ENCODE peak calls at places on chromosomes 2 and 18, in six cellular contexts. One of them, this sample, is unnamed.

GRCh38 chr2:240632291-240632670 is 7.0 kb downstream of the GPR35 start:
- DNase-seq in H9: peak
- DNase-seq in IMR-90: no peak
- DNase-seq in mesenchymal stem cell: no peak
- DNase-seq in trophoblast cell: no peak
- DNase-seq in H1: no peak
- DNase-seq in this sample: no peak

GRCh38 chr2:3302421-3302750 is 75.2 kb downstream of the EIPR1 start:
- DNase-seq in H9: no peak
- DNase-seq in IMR-90: no peak
- DNase-seq in mesenchymal stem cell: no peak
- DNase-seq in trophoblast cell: no peak
- DNase-seq in H1: no peak
- DNase-seq in this sample: no peak

GRCh38 chr2:174931724-174932123 is 73.5 kb downstream of the CHN1 start:
- DNase-seq in H9: no peak
- DNase-seq in IMR-90: peak
- DNase-seq in mesenchymal stem cell: peak
- DNase-seq in trophoblast cell: peak
- DNase-seq in H1: no peak
- DNase-seq in this sample: no peak

GRCh38 chr2:97868986-97869721 is 126.6 kb downstream of the TMEM131 start:
- DNase-seq in H9: peak
- DNase-seq in IMR-90: peak
- DNase-seq in mesenchymal stem cell: peak
- DNase-seq in trophoblast cell: peak
- DNase-seq in H1: no peak
- DNase-seq in this sample: peak

GRCh38 chr2:75640621-75641121 is 5.9 kb upstream of the MRPL19 start:
- DNase-seq in H9: peak
- DNase-seq in IMR-90: peak
- DNase-seq in mesenchymal stem cell: peak
- DNase-seq in trophoblast cell: peak
- DNase-seq in H1: no peak
- DNase-seq in this sample: peak

GRCh38 chr2:11540148-11540995 is 6.5 kb downstream of the GREB1 start:
- DNase-seq in H9: no peak
- DNase-seq in IMR-90: no peak
- DNase-seq in mesenchymal stem cell: no peak
- DNase-seq in trophoblast cell: no peak
- DNase-seq in H1: no peak
- DNase-seq in this sample: no peak

GRCh38 chr2:54570321-54570881 is 114.3 kb downstream of the SPTBN1 start:
- DNase-seq in H9: no peak
- DNase-seq in IMR-90: no peak
- DNase-seq in mesenchymal stem cell: no peak
- DNase-seq in trophoblast cell: no peak
- DNase-seq in H1: no peak
- DNase-seq in this sample: no peak

GRCh38 chr18:55587341-55588000 is 521 bp downstream of the TCF4 start:
- DNase-seq in H9: peak
- DNase-seq in IMR-90: peak
- DNase-seq in mesenchymal stem cell: peak
- DNase-seq in trophoblast cell: no peak
- DNase-seq in H1: no peak
- DNase-seq in this sample: no peak

GRCh38 chr2:10240911-10241610 is 61.6 kb upstream of the HPCAL1 start:
- DNase-seq in H9: no peak
- DNase-seq in IMR-90: no peak
- DNase-seq in mesenchymal stem cell: no peak
- DNase-seq in trophoblast cell: no peak
- DNase-seq in H1: no peak
- DNase-seq in this sample: no peak

GRCh38 chr2:111030271-111030891 is 90.3 kb upstream of the BCL2L11 start:
- DNase-seq in H9: no peak
- DNase-seq in IMR-90: no peak
- DNase-seq in mesenchymal stem cell: no peak
- DNase-seq in trophoblast cell: no peak
- DNase-seq in H1: no peak
- DNase-seq in this sample: no peak

GRCh38 chr2:18378020-18378653 is 182.3 kb downstream of the RDH14 start:
- DNase-seq in H9: peak
- DNase-seq in IMR-90: peak
- DNase-seq in mesenchymal stem cell: peak
- DNase-seq in trophoblast cell: peak
- DNase-seq in H1: no peak
- DNase-seq in this sample: peak

GRCh38 chr18:13502585-13502984 is 223.8 kb downstream of the FAM210A start:
- DNase-seq in H9: no peak
- DNase-seq in IMR-90: no peak
- DNase-seq in mesenchymal stem cell: no peak
- DNase-seq in trophoblast cell: no peak
- DNase-seq in H1: no peak
- DNase-seq in this sample: no peak

GRCh38 chr2:179817181-179817841 is 44.1 kb downstream of the ZNF385B start:
- DNase-seq in H9: no peak
- DNase-seq in IMR-90: no peak
- DNase-seq in mesenchymal stem cell: no peak
- DNase-seq in trophoblast cell: no peak
- DNase-seq in H1: no peak
- DNase-seq in this sample: no peak

GRCh38 chr2:175732523-175732922 is 269.5 kb downstream of the LNPK start:
- DNase-seq in H9: no peak
- DNase-seq in IMR-90: no peak
- DNase-seq in mesenchymal stem cell: no peak
- DNase-seq in trophoblast cell: no peak
- DNase-seq in H1: no peak
- DNase-seq in this sample: no peak

GRCh38 chr2:159549234-159549633 is 67.1 kb downstream of the BAZ2B start:
- DNase-seq in H9: no peak
- DNase-seq in IMR-90: peak
- DNase-seq in mesenchymal stem cell: peak
- DNase-seq in trophoblast cell: no peak
- DNase-seq in H1: no peak
- DNase-seq in this sample: no peak

GRCh38 chr2:30341500-30342267 is 105.4 kb upstream of the LCLAT1 start:
- DNase-seq in H9: no peak
- DNase-seq in IMR-90: no peak
- DNase-seq in mesenchymal stem cell: no peak
- DNase-seq in trophoblast cell: no peak
- DNase-seq in H1: no peak
- DNase-seq in this sample: no peak
- H2BK120ac ChIP-seq in H9: no peak
- H2BK120ac ChIP-seq in IMR-90: no peak
- H2BK120ac ChIP-seq in mesenchymal stem cell: no peak
- H2BK120ac ChIP-seq in trophoblast cell: no peak
- H2BK120ac ChIP-seq in H1: no peak
- H2BK120ac ChIP-seq in this sample: no peak

DNA sequence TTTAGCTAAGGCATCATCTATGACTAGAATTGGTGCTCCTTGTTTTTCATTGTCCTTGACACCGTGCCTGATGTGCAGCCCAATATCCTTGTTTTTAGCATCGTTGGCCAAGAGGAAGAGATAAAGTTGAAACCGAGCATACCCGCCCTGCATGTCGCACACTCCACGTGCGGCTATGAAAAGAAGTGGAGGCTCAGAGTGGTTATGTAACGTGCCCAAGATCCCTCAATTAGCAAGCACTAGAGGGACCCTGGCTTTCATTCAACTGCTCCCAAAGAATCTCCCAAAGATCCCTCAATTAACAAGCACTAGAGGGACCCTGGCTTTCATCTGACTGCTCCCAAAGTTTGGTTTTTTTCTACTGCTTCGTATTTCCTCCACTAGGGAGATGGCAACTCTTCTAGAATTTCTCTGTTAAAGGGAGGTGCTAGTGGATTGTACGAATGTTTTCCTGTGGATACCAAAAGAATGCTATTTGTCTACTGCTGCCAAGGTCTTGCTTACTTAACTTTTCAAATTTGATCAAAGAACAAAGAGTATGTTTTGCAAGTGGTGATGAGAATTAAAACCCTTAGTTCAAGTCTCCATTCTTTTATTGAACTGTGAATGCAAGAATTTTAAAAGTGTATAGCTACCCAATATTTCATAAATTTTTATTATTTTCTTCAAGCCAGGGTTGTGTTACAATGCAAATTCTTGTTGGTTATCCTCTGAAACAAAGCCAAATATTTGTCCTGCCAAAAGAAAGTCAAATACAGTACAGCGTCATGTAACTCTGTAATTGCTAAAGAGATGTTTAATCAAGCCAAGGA is 92.1 kb downstream of the AOX1 start:
- DNase-seq in H9: no peak
- DNase-seq in IMR-90: peak
- DNase-seq in mesenchymal stem cell: no peak
- DNase-seq in trophoblast cell: no peak
- DNase-seq in H1: no peak
- DNase-seq in this sample: no peak
- H3K4me2 ChIP-seq in H9: no peak
- H3K4me2 ChIP-seq in IMR-90: peak
- H3K4me2 ChIP-seq in mesenchymal stem cell: no peak
- H3K4me2 ChIP-seq in trophoblast cell: no peak
- H3K4me2 ChIP-seq in H1: no peak
- H3K4me2 ChIP-seq in this sample: no peak

GRCh38 chr18:9763876-9764605 is 55.9 kb downstream of the RAB31 start:
- DNase-seq in H9: no peak
- DNase-seq in IMR-90: no peak
- DNase-seq in mesenchymal stem cell: no peak
- DNase-seq in trophoblast cell: no peak
- DNase-seq in H1: no peak
- DNase-seq in this sample: no peak
- H3K14ac ChIP-seq in H9: no peak
- H3K14ac ChIP-seq in IMR-90: no peak
- H3K14ac ChIP-seq in mesenchymal stem cell: no peak
- H3K14ac ChIP-seq in trophoblast cell: no peak
- H3K14ac ChIP-seq in H1: no peak
- H3K14ac ChIP-seq in this sample: no peak

GRCh38 chr2:239260546-239261327 is 140.1 kb downstream of the HDAC4 start:
- DNase-seq in H9: peak
- DNase-seq in IMR-90: no peak
- DNase-seq in mesenchymal stem cell: no peak
- DNase-seq in trophoblast cell: no peak
- DNase-seq in H1: no peak
- DNase-seq in this sample: no peak

GRCh38 chr2:239258248-239258647 is 142.6 kb downstream of the HDAC4 start:
- DNase-seq in H9: no peak
- DNase-seq in IMR-90: no peak
- DNase-seq in mesenchymal stem cell: no peak
- DNase-seq in trophoblast cell: no peak
- DNase-seq in H1: no peak
- DNase-seq in this sample: no peak

GRCh38 chr2:239257511-239257937 is 143.3 kb downstream of the HDAC4 start:
- DNase-seq in H9: no peak
- DNase-seq in IMR-90: peak
- DNase-seq in mesenchymal stem cell: peak
- DNase-seq in trophoblast cell: peak
- DNase-seq in H1: no peak
- DNase-seq in this sample: no peak

GRCh38 chr2:239259603-239260298 is 141.1 kb downstream of the HDAC4 start:
- DNase-seq in H9: peak
- DNase-seq in IMR-90: no peak
- DNase-seq in mesenchymal stem cell: peak
- DNase-seq in trophoblast cell: no peak
- DNase-seq in H1: no peak
- DNase-seq in this sample: no peak

DNA sequence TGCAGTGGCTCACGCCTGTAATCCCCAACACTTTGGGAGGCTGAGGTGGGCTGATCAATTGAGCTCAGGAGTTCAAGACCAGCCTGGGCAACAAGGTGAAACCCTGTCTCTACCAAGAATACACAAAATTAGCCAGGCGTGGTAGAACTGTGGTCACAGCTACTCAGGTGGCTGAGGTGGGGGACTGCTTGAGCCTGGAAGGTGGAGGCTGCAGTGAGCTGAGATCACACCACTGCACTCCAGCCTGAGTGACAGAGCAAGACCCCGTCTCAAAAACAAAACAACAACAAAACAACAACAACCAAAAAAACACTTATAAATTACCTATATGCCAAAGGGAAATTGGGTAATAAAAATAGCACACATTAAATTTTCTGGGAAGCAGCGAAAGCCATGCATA is 141.6 kb downstream of the HDAC4 start:
- DNase-seq in H9: no peak
- DNase-seq in IMR-90: no peak
- DNase-seq in mesenchymal stem cell: no peak
- DNase-seq in trophoblast cell: no peak
- DNase-seq in H1: no peak
- DNase-seq in this sample: no peak
- H2BK120ac ChIP-seq in H9: no peak
- H2BK120ac ChIP-seq in IMR-90: no peak
- H2BK120ac ChIP-seq in mesenchymal stem cell: no peak
- H2BK120ac ChIP-seq in trophoblast cell: no peak
- H2BK120ac ChIP-seq in H1: no peak
- H2BK120ac ChIP-seq in this sample: no peak

DNA sequence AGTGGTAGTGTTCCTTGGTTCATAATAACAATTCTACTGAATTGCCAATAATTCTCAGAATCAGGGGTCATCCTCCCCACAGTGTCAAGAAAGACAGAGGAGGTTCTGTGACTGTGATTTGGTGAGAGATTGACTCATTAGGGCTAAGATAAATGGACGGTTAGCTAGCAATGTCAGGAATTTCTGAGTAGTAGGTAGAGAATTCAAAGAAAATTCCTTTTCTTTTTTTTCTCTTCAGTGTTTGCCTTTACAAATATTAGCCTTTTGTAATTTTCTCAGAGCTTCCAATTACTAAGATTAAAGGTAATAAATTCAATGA is 16.8 kb upstream of the CRIM1 start:
- DNase-seq in H9: no peak
- DNase-seq in IMR-90: peak
- DNase-seq in mesenchymal stem cell: peak
- DNase-seq in trophoblast cell: peak
- DNase-seq in H1: no peak
- DNase-seq in this sample: no peak
- H3K4me2 ChIP-seq in H9: no peak
- H3K4me2 ChIP-seq in IMR-90: peak
- H3K4me2 ChIP-seq in mesenchymal stem cell: no peak
- H3K4me2 ChIP-seq in trophoblast cell: no peak
- H3K4me2 ChIP-seq in H1: no peak
- H3K4me2 ChIP-seq in this sample: no peak

DNA sequence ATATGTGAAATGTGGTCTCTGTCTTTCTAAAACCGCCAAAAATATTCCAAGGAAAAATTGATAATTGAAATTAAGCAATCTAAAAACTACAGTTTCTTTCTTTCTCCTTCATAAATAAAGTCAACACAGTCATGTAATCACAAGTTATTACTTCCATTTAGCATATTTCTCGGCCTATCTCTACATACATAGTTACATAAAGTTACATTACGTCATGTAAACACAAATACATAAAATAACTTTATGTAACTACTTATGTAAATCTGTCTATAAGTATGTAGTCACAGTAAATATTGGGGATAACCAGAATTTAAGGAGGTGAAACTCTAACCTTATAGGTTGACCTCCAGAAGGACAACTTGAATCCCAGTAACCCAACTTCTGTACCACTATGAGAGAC is 48.5 kb upstream of the PID1 start:
- DNase-seq in H9: no peak
- DNase-seq in IMR-90: no peak
- DNase-seq in mesenchymal stem cell: no peak
- DNase-seq in trophoblast cell: no peak
- DNase-seq in H1: no peak
- DNase-seq in this sample: no peak
- H3K14ac ChIP-seq in H9: no peak
- H3K14ac ChIP-seq in IMR-90: no peak
- H3K14ac ChIP-seq in mesenchymal stem cell: no peak
- H3K14ac ChIP-seq in trophoblast cell: no peak
- H3K14ac ChIP-seq in H1: no peak
- H3K14ac ChIP-seq in this sample: no peak

This sample was measured in neuronal stem cell.